ENCODE peak calls at places on chromosome 1, in ten cellular contexts. E, R, J, A, L, I, Q, Y, M and H are unnamed samples.

GRCh38 chr1:202045699-202046098 is 35.3 kb downstream of the ELF3 start:
- DNase-seq in L (no peak), M (no peak), R (no peak), J (no peak), Y (no peak), E (no peak), Q (no peak), I (no peak), A (no peak), H (no peak)

GRCh38 chr1:98201640-98202039 is 280.8 kb upstream of the DPYD start:
- DNase-seq in A (no peak), M (no peak), Y (no peak), E (no peak), J (no peak), R (peak), Q (no peak), L (peak), I (no peak), H (no peak)

GRCh38 chr1:223007935-223008334 is 135.1 kb downstream of the TLR5 start:
- DNase-seq in Q (no peak), E (no peak), R (no peak), J (no peak), L (no peak), A (no peak), M (no peak), Y (no peak), I (no peak), H (no peak)

GRCh38 chr1:19597463-19598309 is 46.4 kb upstream of the NBL1 start:
- DNase-seq in L (peak), A (no peak), Y (peak), M (peak), J (peak), I (no peak), Q (no peak), R (peak), E (peak), H (peak)

GRCh38 chr1:183198463-183198862 is 12.4 kb downstream of the LAMC2 start:
- DNase-seq in M (no peak), I (no peak), A (no peak), J (no peak), Y (no peak), E (no peak), Q (no peak), L (peak), R (peak), H (no peak)

GRCh38 chr1:201602413-201603265 is 63.7 kb downstream of the NAV1 start:
- DNase-seq in L (peak), R (peak), J (peak), Y (no peak), M (no peak), A (no peak), Q (no peak), E (no peak), I (no peak), H (no peak)

GRCh38 chr1:174060090-174060489 is 37.9 kb upstream of the RC3H1 start:
- DNase-seq in Q (no peak), E (no peak), R (no peak), J (no peak), Y (no peak), A (no peak), I (no peak), L (peak), M (no peak), H (no peak)

GRCh38 chr1:55059302-55060132 is 20.2 kb downstream of the PCSK9 start:
- DNase-seq in I (no peak), R (no peak), E (no peak), M (no peak), Q (no peak), A (peak), J (no peak), Y (no peak), L (no peak), H (no peak)

GRCh38 chr1:67162954-67163353 is 3.3 kb upstream of the IL23R start:
- DNase-seq in I (no peak), E (no peak), A (no peak), R (peak), J (peak), M (no peak), Q (no peak), L (peak), Y (no peak), H (no peak)